ENCODE peak calls at places on chromosomes 11 and 22, in nine cellular contexts. L is DMS153, C is brain microvascular endothelial cell, V is uterus, A is GM12865, D is non-pigmented ciliary epithelial cell, Q is renal cortical epithelial cell, O is Calu3, U is NCI-H1417. E is an unnamed sample.
A peak's percentile ranks its signal among the peaks of the same experiment; 100 is the strongest.

GRCh38 chr11:11661356-11662040 is 39.7 kb upstream of the GALNT18 start:
- DNase-seq in V (no peak), U (no peak), O (no peak), D (no peak), L (no peak), Q (no peak), A (no peak), C (no peak), E (no peak)

GRCh38 chr11:81644239-81644840 is 1089.3 kb downstream of the FAM181B start:
- DNase-seq in D (no peak), Q (peak; percentile 45), L (peak; percentile 14), C (peak; percentile 50), A (peak; percentile 43), O (no peak), V (no peak), U (peak; percentile 55), E (no peak)

GRCh38 chr22:39868741-39869140 is 24.8 kb downstream of the ENTHD1 start:
- DNase-seq in O (no peak), A (peak; percentile 30), C (no peak), D (no peak), U (no peak), Q (no peak), V (no peak), L (no peak), E (no peak)

GRCh38 chr11:10267821-10268220 is 26.2 kb downstream of the SBF2 start:
- DNase-seq in D (no peak), V (no peak), U (no peak), L (no peak), C (no peak), Q (no peak), A (no peak), O (no peak), E (no peak)

GRCh38 chr22:50524664-50525103 is 714 bp downstream of the SCO2 start:
- DNase-seq in A (no peak), L (no peak), V (no peak), U (no peak), Q (no peak), C (no peak), O (no peak), D (no peak), E (no peak)

GRCh38 chr22:19689408-19689807 is 24.9 kb upstream of the SEPTIN5 start:
- DNase-seq in O (no peak), L (no peak), A (no peak), V (no peak), U (no peak), C (no peak), D (no peak), Q (no peak), E (no peak)

GRCh38 chr11:95713428-95713827 is 76.2 kb downstream of the FAM76B start:
- DNase-seq in U (no peak), Q (no peak), D (no peak), A (no peak), O (no peak), V (no peak), C (no peak), L (no peak), E (no peak)

GRCh38 chr11:128180446-128181089 is 406.8 kb downstream of the ETS1 start:
- DNase-seq in A (no peak), V (no peak), C (peak; percentile 89), D (peak; percentile 84), Q (peak; percentile 88), L (peak; percentile 90), O (no peak), U (no peak), E (no peak)

GRCh38 chr22:19724927-19725661 is 1.8 kb downstream of the GP1BB start:
- DNase-seq in A (no peak), U (no peak), L (no peak), Q (no peak), V (no peak), C (no peak), O (no peak), D (no peak), E (no peak)

GRCh38 chr11:72624496-72625201 is 49.6 kb downstream of the PDE2A start:
- DNase-seq in A (no peak), U (no peak), O (no peak), V (no peak), L (no peak), Q (no peak), C (no peak), D (no peak), E (no peak)

GRCh38 chr11:12196862-12197261 is 86.5 kb downstream of the MICAL2 start:
- DNase-seq in Q (no peak), O (no peak), D (no peak), C (no peak), L (no peak), V (no peak), A (no peak), U (no peak), E (no peak)

GRCh38 chr11:133906746-133907145 is 50.0 kb downstream of the IGSF9B start:
- DNase-seq in Q (no peak), C (no peak), A (no peak), U (no peak), D (no peak), O (no peak), V (no peak), L (no peak), E (no peak)

GRCh38 chr11:94873910-94874575 is 99.3 kb downstream of the CWC15 start:
- DNase-seq in A (no peak), U (no peak), O (no peak), L (no peak), C (no peak), Q (no peak), D (no peak), V (no peak), E (no peak)

GRCh38 chr11:114265084-114265878 is 30.9 kb upstream of the NNMT start:
- DNase-seq in C (no peak), O (no peak), D (no peak), V (no peak), Q (no peak), U (no peak), L (no peak), A (no peak), E (no peak)

GRCh38 chr11:74319139-74319538 is 7.7 kb upstream of the P4HA3 start:
- DNase-seq in L (no peak), U (no peak), C (peak; percentile 87), D (peak; percentile 87), Q (peak; percentile 80), V (no peak), O (no peak), A (no peak), E (no peak)

GRCh38 chr11:132142102-132142501 is 771.7 kb downstream of the NTM start:
- DNase-seq in O (no peak), D (no peak), U (peak; percentile 62), A (no peak), C (no peak), Q (no peak), L (no peak), V (no peak), E (no peak)

E was measured in activated T-helper 9 cell treated with anti-CD3 and anti-CD28 coated beads, Interleukin-2, amount 50 U/mL, for 16 hours.